ENCODE peak calls at places on chromosomes 2 and 18, in four cellular contexts. Z, Q, W and S are unnamed samples.

GRCh38 chr18:9997711-9998110 is 83.9 kb downstream of the VAPA start:
- DNase-seq in Z (no peak), Q (no peak), W (no peak), S (no peak)

GRCh38 chr18:24488824-24489493 is 28.5 kb downstream of the HRH4 start:
- DNase-seq in Z (no peak), Q (peak; percentile 16), W (peak; percentile 58), S (no peak)

GRCh38 chr2:37168217-37168981 is 11.6 kb upstream of the EIF2AK2 start:
- DNase-seq in Z (no peak), Q (peak; percentile 18), W (peak; percentile 66), S (no peak)

GRCh38 chr2:64467463-64467843 is 13.5 kb downstream of the LGALSL start:
- DNase-seq in Z (peak; percentile 68), Q (no peak), W (no peak), S (no peak)

GRCh38 chr18:31603335-31603734 is 11.7 kb downstream of the TTR start:
- DNase-seq in Z (no peak), Q (no peak), W (no peak), S (no peak)

GRCh38 chr18:67730884-67731283 is 214.4 kb upstream of the DSEL start:
- DNase-seq in Z (no peak), Q (peak; percentile 19), W (peak; percentile 93), S (peak; percentile 33)

GRCh38 chr2:35787302-35788031 is 568.1 kb upstream of the CRIM1 start:
- DNase-seq in Z (no peak), Q (no peak), W (no peak), S (no peak)

GRCh38 chr2:240590681-240591111 is 4.2 kb downstream of the CAPN10 start:
- DNase-seq in Z (peak; percentile 54), Q (no peak), W (no peak), S (no peak)

GRCh38 chr2:127106998-127107621 is at the start of gene BIN1:
- DNase-seq in Z (peak; percentile 92), Q (peak; percentile 95), W (peak; percentile 90), S (peak; percentile 81)

GRCh38 chr2:62505649-62506420 is at the start of gene TMEM17:
- DNase-seq in Z (peak; percentile 97), Q (peak; percentile 95), W (peak; percentile 93), S (peak; percentile 58)

GRCh38 chr18:9348079-9348671 is 13.6 kb downstream of the TWSG1 start:
- DNase-seq in Z (no peak), Q (peak; percentile 60), W (peak; percentile 75), S (no peak)

GRCh38 chr2:110714824-110715223 is 17.5 kb upstream of the ACOXL start:
- DNase-seq in Z (no peak), Q (no peak), W (no peak), S (no peak)

GRCh38 chr18:25621144-25621543 is 269.2 kb upstream of the ZNF521 start:
- DNase-seq in Z (no peak), Q (no peak), W (peak; percentile 2), S (no peak)

GRCh38 chr2:29878898-29879297 is 42.5 kb downstream of the ALK start:
- DNase-seq in Z (no peak), Q (no peak), W (peak; percentile 61), S (peak; percentile 11)

GRCh38 chr2:88055049-88055435 is 541 bp downstream of the KRCC1 start:
- DNase-seq in Z (no peak), Q (peak; percentile 20), W (peak; percentile 45), S (no peak)

GRCh38 chr2:98907385-98907784 is 28.6 kb downstream of the CRACDL start:
- DNase-seq in Z (no peak), Q (no peak), W (no peak), S (no peak)

GRCh38 chr2:134433934-134434333 is 180.1 kb downstream of the MGAT5 start:
- DNase-seq in Z (no peak), Q (no peak), W (no peak), S (no peak)

GRCh38 chr2:62874881-62875383 is 169.4 kb downstream of the EHBP1 start:
- DNase-seq in Z (no peak), Q (no peak), W (no peak), S (no peak)

GRCh38 chr2:11796190-11797171 is 50.0 kb downstream of the LPIN1 start:
- DNase-seq in Z (no peak), Q (peak; percentile 93), W (no peak), S (no peak)

GRCh38 chr2:195388024-195388423 is 269.0 kb upstream of the SLC39A10 start:
- DNase-seq in Z (no peak), Q (no peak), W (no peak), S (no peak)

GRCh38 chr2:205024822-205025518 is 479.7 kb downstream of the PARD3B start:
- DNase-seq in Z (peak; percentile 77), Q (peak; percentile 90), W (peak; percentile 96), S (peak; percentile 74)

GRCh38 chr2:33134086-33134763 is 187.5 kb downstream of the LTBP1 start:
- DNase-seq in Z (peak; percentile 85), Q (peak; percentile 99), W (peak; percentile 94), S (peak; percentile 76)

GRCh38 chr2:169637620-169638019 is 53.5 kb downstream of the PPIG start:
- DNase-seq in Z (no peak), Q (peak; percentile 91), W (peak; percentile 61), S (no peak)

GRCh38 chr2:48414980-48415764 is 114.8 kb upstream of the STON1 start:
- DNase-seq in Z (no peak), Q (peak; percentile 31), W (no peak), S (no peak)